ENCODE peak calls at places on chromosome 2, in eight cellular contexts. I is cardiac fibroblast, W is Calu3, Y is NCI-H1436 treated with DMSO at 0.1 percent for 48 hours, N is activated T-cell treated with anti-CD3 and anti-CD28 coated beads for 48 hours, O is aorta, P is EL, C is fibroblast of lung. Q is an unnamed sample.

GRCh38 chr2:43058761-43059160 is 167.6 kb downstream of the ZFP36L2 start:
- DNase-seq in I (no peak), W (no peak), Y (no peak), N (no peak), O (peak), P (no peak), C (no peak), Q (no peak)

GRCh38 chr2:190451561-190452176 is 43.5 kb downstream of the MFSD6 start:
- DNase-seq in I (peak), W (no peak), Y (no peak), N (no peak), O (no peak), P (peak), C (peak), Q (no peak)

GRCh38 chr2:145631561-145631960 is 1111.6 kb upstream of the ZEB2 start:
- DNase-seq in I (peak), W (no peak), Y (no peak), N (no peak), O (no peak), P (no peak), C (no peak), Q (no peak)

GRCh38 chr2:121405233-121405632 is 120.2 kb upstream of the TFCP2L1 start:
- DNase-seq in I (no peak), W (no peak), Y (no peak), N (no peak), O (no peak), P (no peak), C (no peak), Q (no peak)

GRCh38 chr2:26652361-26653041 is 11.3 kb upstream of the CIB4 start:
- DNase-seq in I (peak), W (no peak), Y (no peak), N (no peak), O (no peak), P (no peak), C (peak), Q (no peak)

GRCh38 chr2:88016086-88016947 is at the start of gene RNU2-63P:
- DNase-seq in I (peak), W (peak), Y (no peak), N (peak), O (peak), P (peak), C (peak), Q (peak)

GRCh38 chr2:165239230-165239629 is at the start of gene SCN2A:
- DNase-seq in I (peak), W (peak), Y (peak), N (no peak), O (no peak), P (peak), C (peak), Q (no peak)

GRCh38 chr2:3260959-3261358 is 116.7 kb downstream of the EIPR1 start:
- DNase-seq in I (no peak), W (no peak), Y (no peak), N (no peak), O (no peak), P (no peak), C (no peak), Q (no peak)

GRCh38 chr2:8574196-8575010 is 107.5 kb upstream of the ID2 start:
- DNase-seq in I (no peak), W (peak), Y (no peak), N (no peak), O (peak), P (no peak), C (no peak), Q (no peak)

Q was measured in NCI-H2081 treated with DMSO at 0.1 percent for 48 hours.